ENCODE peak calls at places on chromosomes 6 and 20, in eight cellular contexts. G, Z, E, S, I, B, W and P are unnamed samples.
A peak's percentile ranks its signal among the peaks of the same experiment; 100 is the strongest.

GRCh38 chr6:85460951-85461805 is 11.3 kb downstream of the NT5E start:
- DNase-seq in B (no peak), W (peak; percentile 49), G (no peak), E (no peak), S (no peak), I (no peak), Z (no peak), P (no peak)

GRCh38 chr6:44539701-44540100 is 152.2 kb downstream of the CDC5L start:
- DNase-seq in I (no peak), Z (no peak), S (no peak), W (no peak), G (no peak), E (no peak), B (no peak), P (no peak)

GRCh38 chr6:111651185-111652034 is 45.7 kb upstream of the TRAF3IP2 start:
- DNase-seq in S (no peak), W (no peak), E (no peak), I (no peak), B (no peak), G (no peak), Z (no peak), P (no peak)

GRCh38 chr20:8144282-8145245 is 12.5 kb downstream of the PLCB1 start:
- DNase-seq in W (no peak), B (no peak), S (no peak), G (no peak), E (no peak), Z (no peak), I (no peak), P (peak; percentile 53)

GRCh38 chr6:166657531-166657930 is 30.5 kb upstream of the RPS6KA2 start:
- DNase-seq in W (no peak), S (no peak), G (no peak), E (no peak), I (no peak), Z (no peak), B (no peak), P (no peak)

GRCh38 chr6:165383323-165383722 is 73.9 kb upstream of the C6orf118 start:
- DNase-seq in B (no peak), I (no peak), S (no peak), G (no peak), W (no peak), E (no peak), Z (no peak), P (no peak)

GRCh38 chr6:5208039-5208438 is 52.7 kb downstream of the LYRM4 start:
- DNase-seq in E (no peak), G (no peak), W (no peak), S (no peak), Z (no peak), B (no peak), I (no peak), P (peak; percentile 65)

GRCh38 chr6:43689421-43689820 is 1.8 kb upstream of the MRPS18A start:
- DNase-seq in G (no peak), I (no peak), Z (no peak), B (no peak), E (no peak), S (no peak), W (no peak), P (no peak)

GRCh38 chr6:33078442-33078841 is 2.7 kb downstream of the HLA-DPB1 start:
- DNase-seq in G (no peak), I (no peak), B (no peak), S (no peak), E (no peak), W (no peak), Z (no peak), P (no peak)

GRCh38 chr6:33079575-33079974 is 3.8 kb downstream of the HLA-DPB1 start:
- DNase-seq in Z (no peak), S (no peak), I (no peak), W (no peak), B (no peak), G (no peak), E (no peak), P (no peak)

GRCh38 chr6:33078919-33079521 is 3.2 kb downstream of the HLA-DPB1 start:
- DNase-seq in W (no peak), Z (no peak), E (no peak), B (no peak), S (no peak), I (no peak), G (no peak), P (no peak)

GRCh38 chr6:33081098-33081824 is 5.5 kb downstream of the HLA-DPB1 start:
- DNase-seq in B (no peak), I (no peak), G (peak; percentile 15), Z (no peak), S (no peak), E (no peak), W (no peak), P (no peak)

DNA sequence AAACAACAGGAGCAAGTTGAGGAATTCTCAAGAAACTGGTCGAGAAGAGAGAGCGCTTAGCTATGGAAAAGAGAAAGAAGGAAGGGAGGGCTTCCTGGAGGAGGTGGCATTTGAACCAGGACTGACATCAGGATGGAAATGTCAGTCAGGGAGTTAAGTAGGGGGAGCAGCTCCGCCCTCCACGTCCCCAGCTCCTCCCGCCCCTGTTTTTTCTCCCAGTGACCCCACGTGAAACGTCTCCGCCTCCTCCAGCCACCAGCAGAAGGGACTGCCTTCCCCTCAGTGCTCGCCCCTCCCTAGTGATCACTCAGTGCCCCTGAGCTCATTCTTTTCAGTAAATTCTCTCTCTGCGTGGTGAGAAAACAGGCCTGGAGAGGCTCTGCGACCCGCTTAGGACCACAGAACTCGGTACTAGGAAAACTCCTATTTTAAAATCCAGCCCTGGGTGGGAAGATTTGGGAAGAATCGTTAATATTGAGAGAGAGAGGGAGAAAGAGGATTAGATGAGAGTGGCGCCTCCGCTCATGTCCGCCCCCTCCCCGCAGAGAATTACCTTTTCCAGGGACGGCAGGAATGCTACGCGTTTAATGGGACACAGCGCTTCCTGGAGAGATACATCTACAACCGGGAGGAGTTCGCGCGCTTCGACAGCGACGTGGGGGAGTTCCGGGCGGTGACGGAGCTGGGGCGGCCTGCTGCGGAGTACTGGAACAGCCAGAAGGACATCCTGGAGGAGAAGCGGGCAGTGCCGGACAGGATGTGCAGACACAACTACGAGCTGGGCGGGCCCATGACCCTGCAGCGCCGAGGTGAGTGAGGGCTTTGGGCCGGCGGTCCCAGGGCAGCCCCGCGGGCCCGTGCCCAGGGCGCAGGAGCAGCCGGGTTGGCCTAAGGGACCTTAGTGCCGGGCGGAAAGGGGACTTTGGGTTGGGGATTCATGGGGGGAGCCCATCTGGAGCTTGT is 4.6 kb downstream of the HLA-DPB1 start:
- DNase-seq in S (peak; percentile 34), W (peak; percentile 69), B (peak; percentile 35), I (peak; percentile 82), E (peak; percentile 58), G (peak; percentile 83), Z (peak; percentile 78), P (peak; percentile 4)
- H3K27me3 ChIP-seq in S (no peaks in the 10 kb centered on the region), W (no peaks in the 10 kb centered on the region), B (no peaks in the 10 kb centered on the region), I (no peaks in the 10 kb centered on the region), E (no peaks in the 10 kb centered on the region), G (peaks cover 12% of the 10 kb centered on the region), Z (no peaks in the 10 kb centered on the region), P (peaks cover 3% of the 10 kb centered on the region)

GRCh38 chr6:73339340-73339739 is 14.7 kb downstream of the DPPA5 start:
- DNase-seq in W (no peak), I (no peak), S (no peak), B (no peak), G (no peak), Z (no peak), E (no peak), P (no peak)

GRCh38 chr6:73343164-73343563 is 10.9 kb downstream of the DPPA5 start:
- DNase-seq in B (no peak), W (no peak), S (no peak), G (no peak), I (no peak), E (no peak), Z (no peak), P (no peak)

GRCh38 chr6:73340048-73340447 is 14.0 kb downstream of the DPPA5 start:
- DNase-seq in W (no peak), Z (no peak), S (no peak), I (no peak), G (no peak), B (no peak), E (no peak), P (no peak)

GRCh38 chr6:73342174-73342573 is 11.9 kb downstream of the DPPA5 start:
- DNase-seq in W (no peak), E (no peak), Z (no peak), S (no peak), G (no peak), B (no peak), I (no peak), P (no peak)

DNA sequence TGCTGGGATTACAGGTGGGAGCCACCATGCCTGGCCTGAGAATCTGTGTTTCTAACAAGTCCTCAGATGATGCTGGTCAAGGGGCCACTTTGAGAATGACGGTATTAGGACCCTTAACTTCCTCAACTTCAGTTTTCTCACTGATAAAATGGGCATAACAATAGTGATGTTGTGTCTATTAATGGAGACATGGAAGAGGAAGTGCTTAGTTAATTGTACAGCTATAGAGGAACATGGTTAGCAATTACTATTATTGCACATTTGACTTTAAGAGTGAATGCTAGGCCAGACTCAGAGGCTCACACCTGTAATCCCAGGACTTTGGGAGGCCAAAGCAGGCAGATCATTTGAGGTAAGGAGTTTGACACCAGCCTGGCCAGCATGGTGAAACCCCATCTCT is 12.7 kb downstream of the DPPA5 start:
- DNase-seq in I (no peak), B (no peak), W (no peak), G (no peak), S (no peak), E (no peak), Z (no peak), P (no peak)
- TF ChIP-seq CTCF in I (no peak), B (no peak), W (no peak), G (no peak), S (no peak), E (no peak), Z (no peak), P (no peak)

DNA sequence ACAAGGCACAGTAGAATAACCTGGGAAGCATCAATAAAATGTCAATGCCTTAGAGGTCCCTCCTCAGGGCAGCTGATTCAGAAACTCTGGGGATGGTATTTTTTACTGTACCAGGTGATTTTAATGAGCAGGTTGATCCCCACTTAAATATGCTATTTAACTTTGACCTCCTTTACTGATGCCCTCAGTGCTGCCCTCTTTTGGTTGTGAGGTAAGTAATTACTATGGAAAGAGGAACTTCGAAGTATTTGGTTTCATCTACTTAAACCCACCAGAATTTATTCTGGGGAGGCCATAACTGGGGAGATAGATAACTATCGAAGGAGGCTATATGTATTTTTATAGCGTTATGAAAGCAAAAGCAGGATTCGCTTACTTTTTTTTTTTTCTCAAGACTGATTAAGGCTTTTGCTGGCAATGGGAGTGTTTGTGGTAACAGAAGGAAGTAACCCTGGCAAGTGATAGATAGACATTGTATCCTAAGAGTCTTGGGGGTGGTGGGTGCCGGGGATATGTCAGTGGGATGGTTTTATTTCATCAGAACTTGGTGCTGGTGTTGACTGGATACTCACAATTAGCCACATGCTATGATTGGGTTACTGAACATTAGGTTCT is 168.9 kb upstream of the CENPW start:
- DNase-seq in I (no peak), S (peak; percentile 43), G (peak; percentile 42), W (no peak), Z (no peak), B (no peak), E (no peak), P (no peak)
- H3K4me3 ChIP-seq in I (no peak overlapping the region), S (no peak overlapping the region), G (no peak overlapping the region), W (no peak overlapping the region), Z (no peak overlapping the region), B (no peak overlapping the region), E (no peak overlapping the region), P (no peak overlapping the region)

GRCh38 chr6:135833806-135834205 is 17.7 kb upstream of the PDE7B start:
- DNase-seq in W (no peak), E (no peak), I (no peak), G (no peak), B (no peak), Z (no peak), S (no peak), P (no peak)

GRCh38 chr6:135842618-135843392 is 8.7 kb upstream of the PDE7B start:
- DNase-seq in B (no peak), W (no peak), Z (no peak), G (no peak), S (no peak), I (no peak), E (no peak), P (no peak)

GRCh38 chr6:135832186-135832585 is 19.3 kb upstream of the PDE7B start:
- DNase-seq in G (no peak), I (no peak), S (no peak), E (no peak), Z (no peak), W (no peak), B (no peak), P (no peak)

DNA sequence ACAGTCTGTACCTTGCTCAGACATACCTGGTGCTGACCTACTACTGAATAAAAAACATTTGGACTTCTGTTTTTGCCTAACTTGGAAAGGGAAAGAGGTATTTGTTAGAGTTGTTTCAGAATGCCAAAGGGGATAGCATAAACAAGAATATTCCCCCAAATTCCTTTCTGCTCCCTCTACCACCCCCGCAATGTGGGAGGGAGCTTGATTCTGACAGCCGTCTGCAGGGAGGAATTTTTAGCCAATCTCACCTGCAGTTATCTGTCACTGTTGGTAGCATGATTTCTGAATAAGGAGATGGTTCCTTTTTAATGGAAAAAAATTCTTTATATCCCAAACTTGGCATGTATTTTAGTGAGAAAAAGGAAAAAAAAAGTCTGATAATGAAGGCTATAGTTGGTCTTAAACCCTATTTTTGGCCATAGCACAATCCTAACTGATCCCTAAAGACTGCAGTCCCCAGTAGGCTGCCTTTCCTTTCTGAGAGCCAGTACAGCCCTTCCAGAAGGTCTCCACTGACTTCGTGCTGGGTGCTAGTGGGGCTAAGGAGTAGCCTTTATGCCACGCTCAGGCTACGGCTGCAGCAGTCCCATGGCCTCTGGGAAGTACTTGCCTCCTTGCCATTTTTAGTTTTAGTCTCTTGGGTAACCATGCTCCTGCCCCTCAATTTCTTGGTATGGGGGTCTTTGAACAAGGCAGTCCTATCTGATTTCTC is 13.6 kb upstream of the PDE7B start:
- DNase-seq in W (no peak), E (no peak), S (no peak), G (no peak), B (no peak), Z (no peak), I (no peak), P (no peak)
- H3K27me3 ChIP-seq in W (no peaks in the 10 kb centered on the region), E (no peaks in the 10 kb centered on the region), S (no peaks in the 10 kb centered on the region), G (no peaks in the 10 kb centered on the region), B (no peaks in the 10 kb centered on the region), Z (no peaks in the 10 kb centered on the region), I (no peaks in the 10 kb centered on the region), P (no peaks in the 10 kb centered on the region)